ENCODE peak calls at places on chromosome 22, in seven cellular contexts. N is heart left ventricle, H is A549, Z is GM12865, R is pancreas, E is fibroblast of pulmonary artery, X is neural progenitor cell. J is an unnamed sample.
A peak's percentile ranks its signal among the peaks of the same experiment; 100 is the strongest.

GRCh38 chr22:37741312-37741795 is 44.5 kb downstream of the TRIOBP start:
- DNase-seq in R (peak; percentile 40), Z (no peak), N (peak; percentile 90), E (peak; percentile 99), X (peak; percentile 27), H (peak; percentile 75), J (peak; percentile 98)

GRCh38 chr22:19663821-19664325 is 50.4 kb upstream of the SEPTIN5 start:
- DNase-seq in N (peak; percentile 86), Z (no peak), X (peak; percentile 31), H (no peak), R (no peak), E (peak; percentile 70), J (peak; percentile 67)

GRCh38 chr22:35380537-35381423 is at the start of gene HMOX1:
- DNase-seq in N (peak; percentile 92), H (peak; percentile 82), E (peak; percentile 94), R (peak; percentile 88), X (peak; percentile 91), Z (peak; percentile 91), J (peak; percentile 91)

GRCh38 chr22:27195104-27195503 is 537.7 kb downstream of the MIAT start:
- DNase-seq in H (no peak), Z (no peak), N (peak; percentile 57), R (no peak), E (no peak), X (no peak), J (peak; percentile 29)

GRCh38 chr22:27283714-27284113 is 517.8 kb downstream of the MN1 start:
- DNase-seq in E (no peak), R (no peak), X (no peak), Z (peak; percentile 5), H (no peak), N (no peak), J (no peak)

GRCh38 chr22:47547239-47547661 is 784.8 kb downstream of the TBC1D22A start:
- DNase-seq in N (no peak), E (no peak), X (no peak), Z (no peak), H (no peak), R (no peak), J (no peak)

GRCh38 chr22:42178910-42179495 is 48.4 kb upstream of the CYP2D6 start:
- DNase-seq in E (no peak), X (no peak), N (no peak), Z (peak; percentile 32), H (no peak), R (no peak), J (no peak)

GRCh38 chr22:37248251-37248650 is 4.2 kb upstream of the RAC2 start:
- DNase-seq in Z (no peak), X (no peak), E (no peak), N (no peak), H (no peak), R (no peak), J (no peak)

GRCh38 chr22:36365020-36365411 is 22.8 kb downstream of the MYH9 start:
- DNase-seq in Z (peak; percentile 82), E (peak; percentile 97), N (peak; percentile 88), H (peak; percentile 89), X (peak; percentile 46), R (no peak), J (peak; percentile 99)

GRCh38 chr22:39097098-39098020 is at the start of gene APOBEC3H:
- DNase-seq in H (no peak), X (no peak), E (no peak), Z (peak; percentile 94), N (no peak), R (no peak), J (no peak)

GRCh38 chr22:26226538-26227297 is 57.5 kb downstream of the SEZ6L start:
- DNase-seq in R (no peak), N (no peak), Z (no peak), H (no peak), X (no peak), E (no peak), J (no peak)

GRCh38 chr22:43777204-43777671 is 34.9 kb downstream of the EFCAB6 start:
- DNase-seq in N (no peak), E (peak; percentile 76), R (no peak), H (peak; percentile 10), Z (no peak), X (no peak), J (peak; percentile 64)

GRCh38 chr22:30541979-30542810 is 4.3 kb downstream of the SEC14L6 start:
- DNase-seq in N (no peak), H (no peak), E (peak; percentile 13), X (peak; percentile 73), R (peak; percentile 31), Z (no peak), J (no peak)

DNA sequence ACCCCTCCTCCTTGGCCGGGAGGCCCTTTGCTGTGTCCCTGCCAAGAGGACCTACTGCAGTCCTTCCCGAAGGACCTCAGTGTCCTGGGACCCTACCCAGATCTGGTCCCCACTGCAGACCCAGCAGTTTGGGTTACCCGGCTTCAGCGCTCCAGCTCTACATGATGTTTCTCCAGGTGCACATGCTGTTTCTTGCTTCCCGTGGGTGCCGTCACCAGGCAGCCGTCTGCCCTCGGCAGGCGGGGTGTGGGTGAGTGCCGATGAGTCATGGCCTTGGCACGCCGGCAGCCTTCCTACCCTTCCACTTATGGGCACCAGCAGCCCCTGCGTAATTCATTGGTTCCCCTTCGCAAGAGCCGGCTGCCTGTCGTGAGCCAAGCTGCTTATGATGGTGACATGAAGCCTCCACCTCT is 101.8 kb downstream of the BCR start:
- DNase-seq in Z (no peak), R (peak; percentile 43), H (peak; percentile 54), E (peak; percentile 70), N (peak; percentile 85), X (no peak), J (peak; percentile 71)
- TF ChIP-seq CTCF in Z (no peak), R (no peak), H (no peak), E (no peak), N (no peak), X (no peak), J (no peak)

GRCh38 chr22:24109649-24110048 is 71.6 kb upstream of the SUSD2 start:
- DNase-seq in R (no peak), Z (no peak), E (no peak), X (no peak), H (no peak), N (no peak), J (no peak)

GRCh38 chr22:24115247-24116207 is 65.8 kb upstream of the SUSD2 start:
- DNase-seq in R (no peak), N (no peak), X (no peak), H (no peak), E (no peak), Z (no peak), J (no peak)

GRCh38 chr22:24107668-24108067 is 73.6 kb upstream of the SUSD2 start:
- DNase-seq in R (peak; percentile 38), Z (no peak), X (no peak), E (peak; percentile 89), N (peak; percentile 92), H (no peak), J (peak; percentile 92)

GRCh38 chr22:24108073-24108472 is 73.2 kb upstream of the SUSD2 start:
- DNase-seq in H (no peak), N (no peak), X (peak; percentile 65), R (no peak), E (no peak), Z (no peak), J (no peak)

DNA sequence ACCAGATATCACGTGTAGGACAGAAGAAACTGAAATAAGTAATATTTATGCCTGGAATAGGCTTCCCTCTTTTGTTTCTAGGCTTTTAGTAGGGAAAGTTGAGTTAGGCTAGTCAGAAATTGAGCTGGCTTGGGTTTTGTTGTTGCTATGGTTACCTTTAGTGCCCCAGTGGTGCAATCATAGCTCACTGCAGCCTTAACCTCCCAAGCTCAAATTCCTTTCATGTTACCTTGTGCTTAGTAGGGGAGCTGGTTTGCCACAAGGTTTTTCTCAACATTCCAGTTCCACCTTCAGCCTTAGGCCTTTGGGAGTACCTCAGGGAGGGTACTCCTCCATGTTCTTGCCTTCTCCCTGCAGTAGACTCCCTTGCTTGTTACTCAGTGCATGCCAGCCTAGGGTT is 69.1 kb upstream of the SUSD2 start:
- DNase-seq in X (no peak), Z (no peak), N (no peak), H (no peak), E (peak; percentile 13), R (no peak), J (peak; percentile 14)
- H3K4me3 ChIP-seq in X (no peak overlapping the region), Z (no peak overlapping the region), N (no peak overlapping the region), H (no peak overlapping the region), E (no peak overlapping the region), R (no peak overlapping the region), J (no peak overlapping the region)

DNA sequence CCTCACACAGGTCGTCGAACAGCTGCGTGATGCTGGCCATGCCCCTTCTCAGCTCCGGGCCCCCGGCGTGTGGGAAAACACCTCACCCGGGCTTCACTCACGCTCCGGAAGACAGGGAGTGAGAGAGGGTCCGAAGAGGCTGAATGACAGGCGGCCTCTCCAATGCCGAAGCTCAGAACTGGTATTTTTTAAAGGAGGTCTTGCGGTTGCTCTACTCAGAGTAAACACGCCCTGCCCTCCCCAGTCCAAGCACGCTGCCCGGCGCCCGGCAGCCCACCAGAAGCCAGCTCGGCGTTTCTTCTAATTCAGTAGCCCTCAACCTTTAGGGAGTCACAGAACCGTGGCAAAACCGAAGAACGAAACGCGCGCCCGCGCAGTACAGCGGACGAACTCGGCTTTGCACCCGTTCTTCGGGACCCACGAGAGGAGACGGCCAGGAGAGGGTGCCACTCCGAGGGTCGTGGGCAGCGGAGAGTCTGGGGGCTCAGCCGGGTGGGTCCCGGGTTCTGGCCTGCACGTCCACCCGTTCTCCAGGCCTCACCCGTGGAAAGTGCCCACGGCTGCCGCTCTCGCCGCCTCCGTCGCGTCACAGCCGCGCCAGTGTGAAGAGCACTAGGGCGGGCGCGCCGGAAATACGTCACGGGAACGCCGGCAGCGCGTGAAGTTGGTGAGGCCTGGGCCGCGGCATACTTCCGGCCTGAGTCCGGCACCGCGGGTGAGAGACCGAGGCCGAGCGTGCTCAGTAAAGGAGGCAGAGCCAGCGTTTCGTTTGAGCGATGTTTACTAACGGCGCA is at the start of gene TUBGCP6:
- DNase-seq in H (peak; percentile 91), X (peak; percentile 97), R (peak; percentile 94), Z (peak; percentile 94), E (peak; percentile 92), N (peak; percentile 96), J (peak; percentile 92)
- TF ChIP-seq CTCF in H (no peak), X (peak; percentile 48), R (no peak), Z (peak; percentile 20), E (peak; percentile 15), N (no peak), J (peak; percentile 37)

GRCh38 chr22:50022171-50022819 is 9.7 kb upstream of the IL17REL start:
- DNase-seq in H (no peak), N (no peak), E (no peak), Z (no peak), X (no peak), R (no peak), J (no peak)

GRCh38 chr22:50027639-50028537 is 15.3 kb upstream of the IL17REL start:
- DNase-seq in X (no peak), E (no peak), R (no peak), H (peak; percentile 61), Z (no peak), N (no peak), J (no peak)

GRCh38 chr22:50020606-50021005 is 8.0 kb upstream of the IL17REL start:
- DNase-seq in H (no peak), X (no peak), R (no peak), Z (no peak), N (no peak), E (no peak), J (no peak)

GRCh38 chr22:50030315-50031188 is 18.0 kb upstream of the IL17REL start:
- DNase-seq in R (peak; percentile 43), Z (peak; percentile 88), X (peak; percentile 94), N (peak; percentile 61), H (peak; percentile 85), E (peak; percentile 59), J (peak; percentile 67)

DNA sequence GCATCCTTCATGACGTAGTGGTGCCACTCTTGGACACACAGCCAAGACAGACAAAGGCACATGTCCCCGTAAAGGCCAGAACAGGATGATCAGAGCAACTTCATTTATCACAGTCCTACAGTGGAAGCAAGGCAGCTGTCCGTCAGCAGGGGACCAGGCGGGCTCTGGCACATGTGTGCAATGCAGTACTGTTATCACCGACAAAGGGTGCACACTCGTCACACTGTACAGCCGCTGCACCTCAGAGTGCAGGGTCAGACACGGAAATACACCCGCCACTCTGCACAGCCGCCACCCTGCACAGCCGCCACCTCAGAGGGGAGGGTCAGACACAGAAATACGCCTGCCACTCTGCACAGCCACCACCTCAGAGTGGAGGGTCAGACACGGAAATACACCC is 13.4 kb upstream of the IL17REL start:
- DNase-seq in H (no peak), R (no peak), N (no peak), Z (no peak), X (no peak), E (no peak), J (no peak)
- H3K4me3 ChIP-seq in H (no peak overlapping the region), R (no peak overlapping the region), N (no peak overlapping the region), Z (no peak overlapping the region), X (no peak overlapping the region), E (no peak overlapping the region), J (no peak overlapping the region)